ENCODE peak calls at places on chromosome 12, in five cellular contexts. I is A549, O is K562, Z is GM12878, Q is HepG2. R is an unnamed sample.

GRCh38 chr12:124828264-124829007 is 35.2 kb downstream of the SCARB1 start:
- DNase-seq in I (peak), Z (no peak), O (no peak), Q (peak), R (no peak)

GRCh38 chr12:65443038-65443437 is 164.6 kb downstream of the MSRB3 start:
- DNase-seq in I (no peak), O (no peak), Z (no peak), Q (no peak), R (no peak)

GRCh38 chr12:102816816-102817434 is 100.1 kb downstream of the PAH start:
- DNase-seq in Z (no peak), I (peak), O (peak), Q (peak), R (no peak)

GRCh38 chr12:57142121-57142520 is 5.3 kb downstream of the LRP1-AS start:
- DNase-seq in I (no peak), O (no peak), Z (no peak), Q (no peak), R (no peak)

GRCh38 chr12:96094201-96094600 is 58.8 kb upstream of the LTA4H start:
- DNase-seq in I (no peak), O (no peak), Z (no peak), Q (no peak), R (peak)

GRCh38 chr12:111812881-111813741 is 28.9 kb upstream of the MAPKAPK5 start:
- DNase-seq in O (peak), I (peak), Q (peak), Z (peak), R (peak)

GRCh38 chr12:56084958-56085543 is 5.1 kb downstream of the ERBB3 start:
- DNase-seq in Z (no peak), O (peak), Q (no peak), I (peak), R (peak)

GRCh38 chr12:14256139-14256538 is 109.3 kb upstream of the ATF7IP start:
- DNase-seq in O (no peak), I (no peak), Z (no peak), Q (no peak), R (no peak)

GRCh38 chr12:53738834-53739284 is 11.6 kb upstream of the CALCOCO1 start:
- DNase-seq in O (no peak), Q (no peak), Z (no peak), I (no peak), R (no peak)

GRCh38 chr12:3069714-3070113 is 7.5 kb upstream of the TSPAN9 start:
- DNase-seq in I (no peak), Z (no peak), Q (no peak), O (no peak), R (no peak)

GRCh38 chr12:87779858-87780498 is 249.2 kb downstream of the C12orf50 start:
- DNase-seq in Q (no peak), I (no peak), Z (no peak), O (no peak), R (no peak)

GRCh38 chr12:77120695-77121094 is 55.3 kb upstream of the E2F7 start:
- DNase-seq in I (no peak), Q (no peak), O (no peak), Z (no peak), R (no peak)

GRCh38 chr12:121794532-121795028 is 1.1 kb upstream of the RHOF start:
- DNase-seq in O (no peak), Z (no peak), Q (no peak), I (no peak), R (no peak)

GRCh38 chr12:104888892-104889291 is 69.2 kb downstream of the SLC41A2 start:
- DNase-seq in O (no peak), I (no peak), Q (no peak), Z (no peak), R (no peak)

GRCh38 chr12:113292091-113292490 is 42.8 kb downstream of the SLC8B1 start:
- DNase-seq in Z (no peak), O (no peak), Q (no peak), I (no peak), R (no peak)

GRCh38 chr12:44930972-44931600 is 55.0 kb upstream of the NELL2 start:
- DNase-seq in Q (peak), I (peak), O (peak), Z (no peak), R (no peak)

GRCh38 chr12:62537544-62537943 is 70.9 kb downstream of the MON2 start:
- DNase-seq in Z (no peak), O (peak), I (no peak), Q (no peak), R (no peak)

GRCh38 chr12:40010899-40011774 is 94.7 kb downstream of the SLC2A13 start:
- DNase-seq in O (peak), Z (peak), Q (peak), I (peak), R (peak)

GRCh38 chr12:119762619-119763018 is 94.7 kb downstream of the PRKAB1 start:
- DNase-seq in Q (no peak), Z (no peak), I (no peak), O (no peak), R (no peak)

GRCh38 chr12:12800406-12801180 is 12.6 kb upstream of the DDX47 start:
- DNase-seq in Q (no peak), O (peak), I (no peak), Z (no peak), R (no peak)

GRCh38 chr12:9204380-9204779 is 3.8 kb downstream of the PZP start:
- DNase-seq in Q (no peak), O (no peak), Z (no peak), I (no peak), R (no peak)

GRCh38 chr12:49885118-49885517 is 18.6 kb downstream of the FAIM2 start:
- DNase-seq in O (no peak), Q (no peak), I (no peak), Z (no peak), R (peak)

GRCh38 chr12:109962388-109962787 is 33.8 kb downstream of the GIT2 start:
- DNase-seq in I (no peak), Z (no peak), O (no peak), Q (no peak), R (no peak)

GRCh38 chr12:75750950-75751349 is 239.5 kb upstream of the KRR1 start:
- DNase-seq in I (peak), Q (peak), O (no peak), Z (no peak), R (no peak)

GRCh38 chr12:13661005-13661887 is 320.2 kb downstream of the GRIN2B start:
- DNase-seq in Q (peak), Z (peak), I (peak), O (peak), R (peak)

GRCh38 chr12:116135209-116135930 is 142.1 kb downstream of the MED13L start:
- DNase-seq in Q (peak), Z (no peak), O (no peak), I (peak), R (no peak)

GRCh38 chr12:48067250-48067938 is 38.5 kb downstream of the SENP1 start:
- DNase-seq in I (no peak), Z (peak), O (peak), Q (no peak), R (no peak)

GRCh38 chr12:4191642-4192041 is 81.9 kb upstream of the CCND2 start:
- DNase-seq in I (no peak), Z (no peak), O (no peak), Q (no peak), R (no peak)

GRCh38 chr12:77710209-77710608 is 120.5 kb upstream of the NAV3 start:
- DNase-seq in O (no peak), Z (no peak), I (no peak), Q (no peak), R (no peak)

GRCh38 chr12:43805857-43806736 is at the start of gene TWF1:
- DNase-seq in Z (no peak), Q (peak), O (peak), I (peak), R (peak)

GRCh38 chr12:20220339-20220738 is 148.0 kb upstream of the PDE3A start:
- DNase-seq in I (no peak), O (no peak), Q (no peak), Z (peak), R (peak)

GRCh38 chr12:25276199-25276937 is 25.6 kb upstream of the KRAS start:
- DNase-seq in Z (no peak), Q (peak), I (peak), O (peak), R (no peak)

GRCh38 chr12:16148938-16149337 is 128.5 kb downstream of the SLC15A5 start:
- DNase-seq in O (no peak), I (no peak), Q (no peak), Z (no peak), R (no peak)

GRCh38 chr12:3171195-3171591 is 94.0 kb downstream of the TSPAN9 start:
- DNase-seq in O (no peak), Z (no peak), Q (peak), I (peak), R (no peak)

GRCh38 chr12:72236071-72236705 is 36.0 kb upstream of the TRHDE start:
- DNase-seq in O (no peak), Q (no peak), Z (no peak), I (no peak), R (no peak)

GRCh38 chr12:104355630-104356029 is 52.1 kb downstream of the EID3 start:
- DNase-seq in O (no peak), I (no peak), Z (no peak), Q (no peak), R (no peak)

GRCh38 chr12:49537231-49537708 is 1.6 kb upstream of the KCNH3 start:
- DNase-seq in I (no peak), O (no peak), Z (no peak), Q (no peak), R (no peak)

GRCh38 chr12:54357802-54358619 is 6.3 kb downstream of the GPR84 start:
- DNase-seq in Z (peak), O (peak), Q (no peak), I (no peak), R (no peak)

GRCh38 chr12:100554608-100555077 is 18.8 kb upstream of the GAS2L3 start:
- DNase-seq in Q (peak), I (peak), O (peak), Z (no peak), R (no peak)

GRCh38 chr12:80165741-80166140 is 66.4 kb downstream of the OTOGL start:
- DNase-seq in Q (no peak), O (no peak), Z (no peak), I (no peak), R (no peak)

GRCh38 chr12:122965851-122966742 is at the start of gene ABCB9:
- DNase-seq in Z (no peak), I (peak), O (peak), Q (peak), R (peak)
- TF ChIP-seq ESRRA in Z (no peak), I (no peak), O (no peak), Q (no peak), R (no peak)

GRCh38 chr12:130196827-130197226 is 34.6 kb downstream of the FZD10 start:
- DNase-seq in O (no peak), I (no peak), Q (no peak), Z (no peak), R (no peak)
- TF ChIP-seq ESRRA in O (no peak), I (no peak), Q (no peak), Z (no peak), R (no peak)

GRCh38 chr12:23550753-23551152 is 398.7 kb downstream of the SOX5 start:
- DNase-seq in Z (no peak), I (no peak), Q (peak), O (no peak), R (no peak)

GRCh38 chr12:23555180-23555784 is 394.2 kb downstream of the SOX5 start:
- DNase-seq in Z (no peak), O (peak), Q (no peak), I (no peak), R (no peak)

GRCh38 chr12:23555808-23556207 is 393.7 kb downstream of the SOX5 start:
- DNase-seq in Q (no peak), I (no peak), Z (no peak), O (peak), R (no peak)

GRCh38 chr12:23548742-23549141 is 400.7 kb downstream of the SOX5 start:
- DNase-seq in Q (no peak), I (no peak), Z (no peak), O (no peak), R (no peak)

GRCh38 chr12:23552417-23552816 is 397.1 kb downstream of the SOX5 start:
- DNase-seq in I (no peak), O (peak), Q (no peak), Z (no peak), R (no peak)
- TF ChIP-seq ESRRA in I (no peak), O (no peak), Q (no peak), Z (no peak), R (no peak)

DNA sequence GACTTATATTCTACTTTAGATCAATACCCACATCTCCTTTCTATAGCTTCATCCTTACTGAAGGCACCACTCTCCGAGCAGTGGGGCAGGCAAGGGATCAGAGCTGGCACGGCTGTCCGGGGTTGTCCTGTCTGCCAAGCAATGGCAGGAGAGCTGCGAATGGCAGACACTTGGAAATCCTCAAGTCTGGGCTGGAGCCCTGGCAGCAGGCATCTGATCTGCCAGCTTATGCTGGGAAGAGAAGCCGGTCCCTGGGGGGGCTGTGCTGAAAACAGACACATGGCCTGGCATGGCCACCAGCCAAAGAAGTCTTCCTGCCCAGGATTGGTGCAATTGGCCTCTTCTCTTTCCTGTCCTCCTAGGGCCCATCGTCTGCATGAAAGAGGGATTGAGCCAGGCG is 280.2 kb upstream of the PWP1 start:
- DNase-seq in Q (no peak), I (no peak), O (no peak), Z (no peak), R (no peak)
- TF ChIP-seq ESRRA in Q (no peak), I (no peak), O (no peak), Z (no peak), R (no peak)

GRCh38 chr12:6607751-6608591 is 792 bp upstream of the CHD4 start:
- DNase-seq in I (peak), Q (peak), O (peak), Z (peak), R (no peak)
- TF ChIP-seq ESRRA in I (no peak), Q (no peak), O (no peak), Z (no peak), R (no peak)

DNA sequence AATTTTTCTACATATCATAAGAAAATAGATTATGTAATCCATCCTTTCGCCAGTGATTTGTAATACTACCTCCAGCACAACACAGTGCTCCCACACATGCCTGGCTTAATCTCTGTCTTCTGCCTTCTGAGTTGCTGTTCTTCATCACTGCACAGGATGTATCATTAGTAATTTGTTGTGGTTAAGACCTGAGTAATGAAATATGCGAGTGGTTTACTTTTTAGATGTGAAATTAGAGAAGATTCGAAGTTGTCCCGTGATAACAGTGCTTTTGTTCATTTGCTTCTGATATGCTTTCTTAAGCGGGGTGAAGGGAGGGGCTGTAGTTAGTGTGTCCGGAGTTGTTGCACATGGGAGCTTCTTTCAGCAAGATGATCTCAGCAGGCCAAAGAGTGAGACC is 18.1 kb downstream of the KRT85 start:
- DNase-seq in Q (no peak), I (no peak), Z (no peak), O (no peak), R (no peak)
- TF ChIP-seq ESRRA in Q (no peak), I (no peak), Z (no peak), O (no peak), R (no peak)